ENCODE peak calls at places on chromosome 20, in eight cellular contexts. R is body of pancreas, E is GM23248, N is left ventricle myocardium inferior, W is H7, A is AG04450, H is breast epithelium, K is lower lobe of right lung. D is an unnamed sample.
A peak's percentile ranks its signal among the peaks of the same experiment; 100 is the strongest.

GRCh38 chr20:62294516-62294915 is 8.3 kb upstream of the ADRM1 start:
- DNase-seq in W (no peak), H (no peak), E (no peak), R (no peak), N (no peak), A (no peak), K (no peak), D (no peak)

GRCh38 chr20:34829191-34829590 is 3.7 kb upstream of the NCOA6 start:
- DNase-seq in E (no peak), K (no peak), A (no peak), R (no peak), W (no peak), H (no peak), N (no peak), D (no peak)

GRCh38 chr20:29763821-29764511 is 1493.5 kb upstream of the DEFB115 start:
- DNase-seq in A (no peak), R (no peak), E (no peak), N (no peak), K (no peak), W (no peak), H (no peak), D (no peak)

GRCh38 chr20:43991982-43992381 is 77.3 kb downstream of the TOX2 start:
- DNase-seq in A (no peak), E (no peak), K (no peak), W (no peak), R (no peak), H (no peak), N (no peak), D (no peak)

GRCh38 chr20:13953227-13953626 is 37.2 kb downstream of the SEL1L2 start:
- DNase-seq in H (no peak), K (no peak), E (no peak), N (no peak), W (peak; percentile 37), A (no peak), R (no peak), D (no peak)

GRCh38 chr20:35181731-35182130 is 9.9 kb downstream of the PROCR start:
- DNase-seq in E (peak; percentile 41), R (no peak), N (no peak), K (no peak), A (no peak), H (no peak), W (no peak), D (no peak)

GRCh38 chr20:62774762-62775161 is 21.5 kb upstream of the MRGBP start:
- DNase-seq in R (no peak), K (no peak), W (no peak), A (no peak), H (no peak), N (no peak), E (no peak), D (no peak)

GRCh38 chr20:35630636-35631035 is 15.0 kb downstream of the SPAG4 start:
- DNase-seq in A (no peak), H (no peak), N (no peak), E (no peak), K (no peak), R (no peak), W (no peak), D (no peak)

GRCh38 chr20:49786671-49787370 is 25.8 kb upstream of the SLC9A8 start:
- DNase-seq in R (no peak), W (no peak), E (peak; percentile 64), N (no peak), H (no peak), K (no peak), A (no peak), D (no peak)

GRCh38 chr20:46898433-46898832 is 3.8 kb downstream of the EYA2 start:
- DNase-seq in N (no peak), A (no peak), W (no peak), E (no peak), H (no peak), R (no peak), K (no peak), D (no peak)

GRCh38 chr20:13006825-13007224 is 1.9 kb upstream of the SPTLC3 start:
- DNase-seq in W (no peak), A (peak; percentile 72), H (no peak), E (peak; percentile 71), R (no peak), N (no peak), K (no peak), D (no peak)

GRCh38 chr20:50488236-50488806 is 21.9 kb upstream of the PTPN1 start:
- DNase-seq in N (no peak), W (no peak), A (no peak), H (no peak), K (no peak), E (no peak), R (no peak), D (no peak)

GRCh38 chr20:13515796-13516533 is 122.8 kb downstream of the TASP1 start:
- DNase-seq in A (no peak), W (no peak), E (peak; percentile 35), H (no peak), N (no peak), K (no peak), R (no peak), D (no peak)

GRCh38 chr20:63345328-63346100 is 15.6 kb downstream of the CHRNA4 start:
- DNase-seq in N (peak; percentile 67), E (no peak), K (no peak), H (no peak), R (no peak), W (no peak), A (no peak), D (no peak)

GRCh38 chr20:54140927-54141566 is 32.7 kb downstream of the CYP24A1 start:
- DNase-seq in K (no peak), H (no peak), W (no peak), E (peak; percentile 77), R (no peak), N (no peak), A (no peak), D (no peak)

GRCh38 chr20:13422637-13423036 is 201.6 kb downstream of the ISM1 start:
- DNase-seq in W (no peak), N (no peak), K (no peak), A (no peak), R (no peak), H (no peak), E (peak; percentile 21), D (no peak)

GRCh38 chr20:5168582-5169396 is 42.0 kb downstream of the CDS2 start:
- DNase-seq in R (peak; percentile 8), E (peak; percentile 54), K (no peak), N (no peak), A (no peak), H (no peak), W (no peak), D (no peak)

GRCh38 chr20:22678678-22679077 is 94.3 kb upstream of the FOXA2 start:
- DNase-seq in W (no peak), N (no peak), R (no peak), A (no peak), H (no peak), E (no peak), K (no peak), D (no peak)
- H3K27me3 ChIP-seq in W (no peaks in the 10 kb centered on the region), N (peaks cover 77% of the 10 kb centered on the region), R (no peaks in the 10 kb centered on the region), A (no peaks in the 10 kb centered on the region), H (no peaks in the 10 kb centered on the region), E (peaks cover 14% of the 10 kb centered on the region), K (no peaks in the 10 kb centered on the region), D (no peaks in the 10 kb centered on the region)

DNA sequence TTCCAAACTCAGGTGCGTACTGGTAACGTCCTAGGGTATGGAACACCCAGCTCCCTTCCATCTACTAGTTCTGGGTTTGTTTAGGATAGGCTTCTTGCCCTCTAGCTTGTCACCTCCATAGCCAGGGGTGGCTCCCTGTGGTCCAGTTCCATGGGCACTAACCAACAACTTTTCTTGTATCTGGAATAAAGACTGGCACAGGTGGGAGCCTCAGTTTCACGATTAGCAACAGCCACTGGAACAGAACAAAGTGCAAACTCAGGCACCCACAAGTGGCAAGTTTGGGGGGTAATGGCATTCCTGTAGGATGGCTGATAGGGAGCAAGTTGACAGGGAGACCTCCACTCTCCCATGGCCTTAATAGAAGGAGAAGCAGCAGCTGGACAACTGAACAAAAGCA is 5.6 kb upstream of the APMAP start:
- DNase-seq in E (no peak), N (no peak), H (no peak), R (no peak), K (no peak), A (no peak), W (no peak), D (no peak)
- H3K27me3 ChIP-seq in E (no peaks in the 10 kb centered on the region), N (no peaks in the 10 kb centered on the region), H (no peaks in the 10 kb centered on the region), R (no peaks in the 10 kb centered on the region), K (no peaks in the 10 kb centered on the region), A (peaks cover 16% of the 10 kb centered on the region), W (peaks cover 2% of the 10 kb centered on the region), D (no peaks in the 10 kb centered on the region)

GRCh38 chr20:38809942-38810341 is 4.4 kb downstream of the PPP1R16B start:
- DNase-seq in E (no peak), H (no peak), W (no peak), K (no peak), A (no peak), N (no peak), R (no peak), D (no peak)
- H3K27me3 ChIP-seq in E (peaks cover 41% of the 10 kb centered on the region), H (peaks cover 7% of the 10 kb centered on the region), W (peaks cover 3% of the 10 kb centered on the region), K (peaks cover 28% of the 10 kb centered on the region), A (peaks cover 50% of the 10 kb centered on the region), N (peaks cover 46% of the 10 kb centered on the region), R (peaks cover 16% of the 10 kb centered on the region), D (no peaks in the 10 kb centered on the region)

GRCh38 chr20:57450931-57451330 is 59.7 kb downstream of the RBM38 start:
- DNase-seq in H (no peak), N (no peak), A (no peak), K (no peak), E (no peak), W (no peak), R (no peak), D (no peak)

GRCh38 chr20:57449398-57450354 is 58.5 kb downstream of the RBM38 start:
- DNase-seq in E (no peak), A (no peak), R (no peak), K (no peak), H (no peak), N (no peak), W (no peak), D (no peak)

GRCh38 chr20:57450419-57450818 is 59.2 kb downstream of the RBM38 start:
- DNase-seq in A (no peak), K (peak; percentile 85), R (peak; percentile 67), W (no peak), N (peak; percentile 56), E (peak; percentile 56), H (no peak), D (no peak)

GRCh38 chr20:57451356-57451755 is 60.2 kb downstream of the RBM38 start:
- DNase-seq in R (no peak), E (no peak), K (no peak), H (no peak), A (no peak), W (peak; percentile 53), N (no peak), D (no peak)

DNA sequence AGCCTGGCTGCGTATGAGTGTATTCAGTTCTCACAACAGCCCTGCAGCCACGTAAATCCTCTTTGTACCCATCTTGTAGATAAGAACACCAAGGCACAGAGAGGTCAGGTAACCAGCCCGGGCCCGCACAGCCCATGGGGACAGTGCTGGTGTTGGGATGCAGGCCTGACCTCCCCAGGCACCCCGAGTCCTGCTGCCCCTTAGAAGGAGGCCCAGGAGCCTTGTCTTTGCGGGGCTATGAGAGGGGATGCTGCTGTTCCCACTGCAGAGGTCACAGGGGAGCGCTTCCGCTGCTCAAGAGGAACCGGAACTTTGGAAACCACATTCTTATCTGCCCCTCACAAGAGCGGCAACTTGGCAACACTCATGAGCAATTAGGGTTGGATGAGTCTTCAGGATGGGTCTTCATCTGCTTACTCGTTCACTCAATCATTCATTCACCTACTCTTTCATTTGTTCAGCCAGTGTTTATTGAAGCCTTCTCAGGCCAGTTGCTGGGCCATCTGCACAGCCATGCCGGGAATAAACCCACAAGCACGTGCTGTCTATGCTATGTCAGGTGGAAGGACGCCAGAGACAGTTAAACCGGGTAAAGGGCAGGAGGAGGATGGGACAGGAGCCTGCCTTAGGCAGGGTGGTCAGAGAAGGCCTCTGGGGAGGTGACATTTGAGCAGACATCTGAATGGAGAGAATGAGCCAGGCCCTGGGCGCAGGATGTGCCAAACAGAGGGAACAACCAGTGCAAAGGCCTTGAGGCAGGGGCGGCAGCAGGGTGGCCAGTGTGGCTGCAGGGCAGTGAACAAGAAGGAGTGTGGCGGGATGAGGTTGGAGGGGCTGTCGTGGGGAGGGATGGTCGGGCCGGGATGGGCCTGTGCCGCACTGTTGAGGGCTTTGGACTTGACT is 60.8 kb downstream of the RBM38 start:
- DNase-seq in K (no peak), H (no peak), A (no peak), N (no peak), R (no peak), E (no peak), W (no peak), D (no peak)
- H3K27me3 ChIP-seq in K (peaks cover 4% of the 10 kb centered on the region), H (no peaks in the 10 kb centered on the region), A (peaks cover 14% of the 10 kb centered on the region), N (peaks cover 11% of the 10 kb centered on the region), R (no peaks in the 10 kb centered on the region), E (peaks cover 13% of the 10 kb centered on the region), W (no peaks in the 10 kb centered on the region), D (no peaks in the 10 kb centered on the region)

D was measured in effector memory CD4-positive, alpha-beta T cell.